ENCODE peak calls at places on chromosome 21, in eight cellular contexts. One of them, this sample, is unnamed.

GRCh38 chr21:46139686-46140085 is 15.7 kb downstream of the FTCD start:
- DNase-seq in uterus: no peak
- DNase-seq in astrocyte of the spinal cord: no peak
- DNase-seq in AG04450: no peak
- DNase-seq in AG04449: no peak
- DNase-seq in mucosa of descending colon: no peak
- DNase-seq in cardiac muscle cell: no peak
- DNase-seq in heart right ventricle: peak; percentile 2
- DNase-seq in this sample: no peak

GRCh38 chr21:17693801-17694200 is 81.1 kb upstream of the BTG3 start:
- DNase-seq in uterus: no peak
- DNase-seq in astrocyte of the spinal cord: no peak
- DNase-seq in AG04450: no peak
- DNase-seq in AG04449: no peak
- DNase-seq in mucosa of descending colon: no peak
- DNase-seq in cardiac muscle cell: no peak
- DNase-seq in heart right ventricle: no peak
- DNase-seq in this sample: no peak

GRCh38 chr21:17537299-17537698 is 24.5 kb downstream of the CXADR start:
- DNase-seq in uterus: no peak
- DNase-seq in astrocyte of the spinal cord: no peak
- DNase-seq in AG04450: no peak
- DNase-seq in AG04449: no peak
- DNase-seq in mucosa of descending colon: no peak
- DNase-seq in cardiac muscle cell: no peak
- DNase-seq in heart right ventricle: no peak
- DNase-seq in this sample: peak; percentile 85

GRCh38 chr21:43365611-43366426 is 61.1 kb downstream of the SIK1 start:
- DNase-seq in uterus: no peak
- DNase-seq in astrocyte of the spinal cord: no peak
- DNase-seq in AG04450: no peak
- DNase-seq in AG04449: no peak
- DNase-seq in mucosa of descending colon: no peak
- DNase-seq in cardiac muscle cell: no peak
- DNase-seq in heart right ventricle: peak; percentile 14
- DNase-seq in this sample: no peak

GRCh38 chr21:16983425-16983824 is 529.4 kb upstream of the CXADR start:
- DNase-seq in uterus: no peak
- DNase-seq in astrocyte of the spinal cord: no peak
- DNase-seq in AG04450: no peak
- DNase-seq in AG04449: no peak
- DNase-seq in mucosa of descending colon: no peak
- DNase-seq in cardiac muscle cell: no peak
- DNase-seq in heart right ventricle: no peak
- DNase-seq in this sample: no peak

GRCh38 chr21:17396948-17397347 is 115.9 kb upstream of the CXADR start:
- DNase-seq in uterus: no peak
- DNase-seq in astrocyte of the spinal cord: no peak
- DNase-seq in AG04450: no peak
- DNase-seq in AG04449: no peak
- DNase-seq in mucosa of descending colon: no peak
- DNase-seq in cardiac muscle cell: no peak
- DNase-seq in heart right ventricle: no peak
- DNase-seq in this sample: no peak

GRCh38 chr21:29940993-29941392 is 1.2 kb upstream of the GRIK1 start:
- DNase-seq in uterus: no peak
- DNase-seq in astrocyte of the spinal cord: no peak
- DNase-seq in AG04450: no peak
- DNase-seq in AG04449: no peak
- DNase-seq in mucosa of descending colon: no peak
- DNase-seq in cardiac muscle cell: peak; percentile 5
- DNase-seq in heart right ventricle: no peak
- DNase-seq in this sample: no peak

GRCh38 chr21:46459356-46460112 is 843 bp downstream of the DIP2A start:
- DNase-seq in uterus: peak; percentile 29
- DNase-seq in astrocyte of the spinal cord: peak; percentile 33
- DNase-seq in AG04450: no peak
- DNase-seq in AG04449: no peak
- DNase-seq in mucosa of descending colon: peak; percentile 60
- DNase-seq in cardiac muscle cell: peak; percentile 10
- DNase-seq in heart right ventricle: peak; percentile 43
- DNase-seq in this sample: peak; percentile 22

GRCh38 chr21:29372063-29372802 is 73.5 kb downstream of the BACH1 start:
- DNase-seq in uterus: peak; percentile 33
- DNase-seq in astrocyte of the spinal cord: peak; percentile 83
- DNase-seq in AG04450: peak; percentile 66
- DNase-seq in AG04449: no peak
- DNase-seq in mucosa of descending colon: peak; percentile 86
- DNase-seq in cardiac muscle cell: peak; percentile 84
- DNase-seq in heart right ventricle: no peak
- DNase-seq in this sample: peak; percentile 69

GRCh38 chr21:43824250-43824882 is 35.0 kb downstream of the RRP1 start:
- DNase-seq in uterus: no peak
- DNase-seq in astrocyte of the spinal cord: peak; percentile 35
- DNase-seq in AG04450: peak; percentile 10
- DNase-seq in AG04449: peak; percentile 19
- DNase-seq in mucosa of descending colon: no peak
- DNase-seq in cardiac muscle cell: no peak
- DNase-seq in heart right ventricle: no peak
- DNase-seq in this sample: peak; percentile 23

GRCh38 chr21:42222821-42223390 is 4.0 kb downstream of the ABCG1 start:
- DNase-seq in uterus: no peak
- DNase-seq in astrocyte of the spinal cord: no peak
- DNase-seq in AG04450: no peak
- DNase-seq in AG04449: no peak
- DNase-seq in mucosa of descending colon: peak; percentile 2
- DNase-seq in cardiac muscle cell: no peak
- DNase-seq in heart right ventricle: no peak
- DNase-seq in this sample: no peak

GRCh38 chr21:42222386-42222785 is 3.4 kb downstream of the ABCG1 start:
- DNase-seq in uterus: no peak
- DNase-seq in astrocyte of the spinal cord: no peak
- DNase-seq in AG04450: no peak
- DNase-seq in AG04449: no peak
- DNase-seq in mucosa of descending colon: peak; percentile 6
- DNase-seq in cardiac muscle cell: no peak
- DNase-seq in heart right ventricle: no peak
- DNase-seq in this sample: no peak

GRCh38 chr21:42219606-42220137 is 732 bp downstream of the ABCG1 start:
- DNase-seq in uterus: no peak
- DNase-seq in astrocyte of the spinal cord: no peak
- DNase-seq in AG04450: no peak
- DNase-seq in AG04449: no peak
- DNase-seq in mucosa of descending colon: no peak
- DNase-seq in cardiac muscle cell: peak; percentile 30
- DNase-seq in heart right ventricle: peak; percentile 44
- DNase-seq in this sample: no peak

GRCh38 chr21:42220138-42220701 is 1.3 kb downstream of the ABCG1 start:
- DNase-seq in uterus: peak; percentile 25
- DNase-seq in astrocyte of the spinal cord: peak; percentile 65
- DNase-seq in AG04450: peak; percentile 10
- DNase-seq in AG04449: no peak
- DNase-seq in mucosa of descending colon: peak; percentile 82
- DNase-seq in cardiac muscle cell: peak; percentile 75
- DNase-seq in heart right ventricle: peak; percentile 46
- DNase-seq in this sample: peak; percentile 91

GRCh38 chr21:42221581-42222345 is 2.8 kb downstream of the ABCG1 start:
- DNase-seq in uterus: no peak
- DNase-seq in astrocyte of the spinal cord: peak; percentile 27
- DNase-seq in AG04450: peak; percentile 29
- DNase-seq in AG04449: no peak
- DNase-seq in mucosa of descending colon: peak; percentile 25
- DNase-seq in cardiac muscle cell: no peak
- DNase-seq in heart right ventricle: no peak
- DNase-seq in this sample: peak; percentile 39
- H3K4me3 ChIP-seq in uterus: no peak overlapping the region
- H3K4me3 ChIP-seq in astrocyte of the spinal cord: no peak overlapping the region
- H3K4me3 ChIP-seq in AG04450: no peak overlapping the region
- H3K4me3 ChIP-seq in AG04449: no peak overlapping the region
- H3K4me3 ChIP-seq in mucosa of descending colon: no peak overlapping the region
- H3K4me3 ChIP-seq in cardiac muscle cell: no peak overlapping the region
- H3K4me3 ChIP-seq in heart right ventricle: peak overlapping the region; percentile 3
- H3K4me3 ChIP-seq in this sample: no peak overlapping the region

GRCh38 chr21:31140025-31140424 is 101.7 kb upstream of the KRTAP19-8 start:
- DNase-seq in uterus: no peak
- DNase-seq in astrocyte of the spinal cord: no peak
- DNase-seq in AG04450: no peak
- DNase-seq in AG04449: no peak
- DNase-seq in mucosa of descending colon: no peak
- DNase-seq in cardiac muscle cell: no peak
- DNase-seq in heart right ventricle: no peak
- DNase-seq in this sample: no peak

GRCh38 chr21:31143021-31143420 is 104.7 kb upstream of the KRTAP19-8 start:
- DNase-seq in uterus: no peak
- DNase-seq in astrocyte of the spinal cord: no peak
- DNase-seq in AG04450: no peak
- DNase-seq in AG04449: no peak
- DNase-seq in mucosa of descending colon: no peak
- DNase-seq in cardiac muscle cell: no peak
- DNase-seq in heart right ventricle: no peak
- DNase-seq in this sample: no peak

GRCh38 chr21:31145271-31145801 is 107.1 kb upstream of the KRTAP19-8 start:
- DNase-seq in uterus: no peak
- DNase-seq in astrocyte of the spinal cord: no peak
- DNase-seq in AG04450: no peak
- DNase-seq in AG04449: no peak
- DNase-seq in mucosa of descending colon: no peak
- DNase-seq in cardiac muscle cell: no peak
- DNase-seq in heart right ventricle: no peak
- DNase-seq in this sample: no peak

GRCh38 chr21:31141389-31142021 is 103.2 kb upstream of the KRTAP19-8 start:
- DNase-seq in uterus: no peak
- DNase-seq in astrocyte of the spinal cord: no peak
- DNase-seq in AG04450: no peak
- DNase-seq in AG04449: no peak
- DNase-seq in mucosa of descending colon: no peak
- DNase-seq in cardiac muscle cell: no peak
- DNase-seq in heart right ventricle: no peak
- DNase-seq in this sample: no peak

DNA sequence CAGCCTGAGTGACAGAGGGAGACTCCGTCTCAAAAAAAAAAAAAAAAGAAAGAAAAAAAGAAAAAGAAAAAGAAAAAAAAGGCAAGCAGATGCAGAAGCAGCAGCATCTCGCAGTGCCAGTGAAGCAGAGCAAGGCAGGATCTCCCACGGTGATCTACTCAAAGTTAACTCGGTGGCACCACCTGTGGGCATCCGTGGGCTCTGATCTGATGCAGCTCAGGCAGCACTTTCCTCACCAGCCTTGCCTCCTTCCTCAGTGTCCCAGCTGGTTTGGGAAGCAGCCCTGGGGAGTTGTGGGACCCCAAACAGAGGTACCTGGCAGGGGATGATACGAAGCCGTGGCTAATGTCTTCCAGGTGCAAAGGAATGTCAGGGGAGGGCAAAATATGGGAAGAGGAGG is 104.3 kb upstream of the KRTAP19-8 start:
- DNase-seq in uterus: no peak
- DNase-seq in astrocyte of the spinal cord: no peak
- DNase-seq in AG04450: no peak
- DNase-seq in AG04449: no peak
- DNase-seq in mucosa of descending colon: no peak
- DNase-seq in cardiac muscle cell: no peak
- DNase-seq in heart right ventricle: no peak
- DNase-seq in this sample: no peak
- TF ChIP-seq CTCF in uterus: no peak
- TF ChIP-seq CTCF in astrocyte of the spinal cord: no peak
- TF ChIP-seq CTCF in AG04450: no peak
- TF ChIP-seq CTCF in AG04449: peak; percentile 10
- TF ChIP-seq CTCF in mucosa of descending colon: no peak
- TF ChIP-seq CTCF in cardiac muscle cell: no peak
- TF ChIP-seq CTCF in heart right ventricle: no peak
- TF ChIP-seq CTCF in this sample: peak; percentile 20

DNA sequence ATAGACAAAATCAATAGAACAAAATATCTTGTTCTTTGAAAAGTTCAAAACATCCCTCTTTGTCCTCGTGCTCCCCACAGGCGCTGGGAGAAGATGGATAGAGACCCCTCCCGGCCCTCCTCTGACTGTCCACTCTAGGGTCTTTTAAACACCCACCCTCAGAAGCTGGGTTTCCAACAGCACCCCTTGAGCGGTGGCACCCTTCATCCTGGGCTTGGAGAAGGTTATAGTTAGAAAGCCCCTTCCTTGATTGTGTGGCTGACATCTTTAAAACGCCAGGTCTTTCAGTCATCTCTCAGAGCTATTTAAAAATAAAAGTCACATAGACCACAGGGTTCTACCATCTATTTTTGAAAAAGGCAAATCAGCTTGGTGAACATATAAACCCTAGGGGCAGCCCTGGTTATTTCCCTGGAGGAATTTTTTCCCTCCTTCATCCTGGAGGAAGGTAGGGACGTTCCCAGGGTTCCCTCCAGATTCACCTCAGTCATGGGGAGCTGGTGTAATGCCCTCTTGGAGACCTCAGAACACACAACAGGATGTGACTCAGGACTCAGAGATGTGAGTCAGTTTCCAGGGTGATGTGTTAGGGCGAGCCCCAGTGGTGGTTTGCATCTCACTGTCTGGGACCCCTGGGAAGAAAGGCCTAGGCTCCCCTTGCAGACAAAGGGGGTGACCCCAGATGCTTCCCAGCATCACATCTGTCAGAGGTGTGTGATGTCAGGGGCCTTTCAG is 138.5 kb downstream of the CLIC6 start:
- DNase-seq in uterus: no peak
- DNase-seq in astrocyte of the spinal cord: peak; percentile 96
- DNase-seq in AG04450: peak; percentile 81
- DNase-seq in AG04449: peak; percentile 82
- DNase-seq in mucosa of descending colon: no peak
- DNase-seq in cardiac muscle cell: no peak
- DNase-seq in heart right ventricle: no peak
- DNase-seq in this sample: peak; percentile 99
- H3K4me3 ChIP-seq in uterus: no peak overlapping the region
- H3K4me3 ChIP-seq in astrocyte of the spinal cord: no peak overlapping the region
- H3K4me3 ChIP-seq in AG04450: no peak overlapping the region
- H3K4me3 ChIP-seq in AG04449: no peak overlapping the region
- H3K4me3 ChIP-seq in mucosa of descending colon: no peak overlapping the region
- H3K4me3 ChIP-seq in cardiac muscle cell: no peak overlapping the region
- H3K4me3 ChIP-seq in heart right ventricle: no peak overlapping the region
- H3K4me3 ChIP-seq in this sample: no peak overlapping the region

GRCh38 chr21:24375201-24375600 is 1232.1 kb downstream of the MRPL39 start:
- DNase-seq in uterus: no peak
- DNase-seq in astrocyte of the spinal cord: no peak
- DNase-seq in AG04450: no peak
- DNase-seq in AG04449: no peak
- DNase-seq in mucosa of descending colon: peak; percentile 7
- DNase-seq in cardiac muscle cell: no peak
- DNase-seq in heart right ventricle: no peak
- DNase-seq in this sample: no peak
- TF ChIP-seq CTCF in uterus: no peak
- TF ChIP-seq CTCF in astrocyte of the spinal cord: no peak
- TF ChIP-seq CTCF in AG04450: no peak
- TF ChIP-seq CTCF in AG04449: no peak
- TF ChIP-seq CTCF in mucosa of descending colon: no peak
- TF ChIP-seq CTCF in cardiac muscle cell: no peak
- TF ChIP-seq CTCF in heart right ventricle: no peak
- TF ChIP-seq CTCF in this sample: no peak

This sample was measured in bronchial epithelial cell.